ENCODE peak calls at places on chromosome 7, in four cellular contexts. M is A549, Z is HepG2, D is K562. F is an unnamed sample.

GRCh38 chr7:16129431-16130126 is 291.8 kb downstream of the CRPPA start:
- DNase-seq in M (no peak), Z (no peak), D (no peak), F (no peak)

GRCh38 chr7:112160130-112160770 is 45.9 kb downstream of the DOCK4 start:
- DNase-seq in M (peak; percentile 22), Z (peak; percentile 57), D (no peak), F (no peak)

GRCh38 chr7:17581301-17581700 is 282.8 kb downstream of the AHR start:
- DNase-seq in M (no peak), Z (no peak), D (no peak), F (no peak)

GRCh38 chr7:65980478-65981250 is 1.3 kb downstream of the GUSB start:
- DNase-seq in M (no peak), Z (no peak), D (peak; percentile 58), F (no peak)

GRCh38 chr7:156979007-156979606 is 29.6 kb downstream of the NOM1 start:
- DNase-seq in M (no peak), Z (no peak), D (no peak), F (no peak)

GRCh38 chr7:143351060-143351459 is 11.5 kb downstream of the FAM131B start:
- DNase-seq in M (no peak), Z (no peak), D (no peak), F (no peak)

GRCh38 chr7:138872576-138872975 is 74.6 kb upstream of the ATP6V0A4 start:
- DNase-seq in M (no peak), Z (no peak), D (no peak), F (no peak)

GRCh38 chr7:134632937-134633540 is 13.6 kb upstream of the BPGM start:
- DNase-seq in M (peak; percentile 67), Z (peak; percentile 44), D (peak; percentile 54), F (no peak)

GRCh38 chr7:108396094-108396493 is 60.1 kb downstream of the NRCAM start:
- DNase-seq in M (no peak), Z (no peak), D (no peak), F (no peak)

GRCh38 chr7:92135100-92135429 is 788 bp upstream of the CYP51A1 start:
- DNase-seq in M (no peak), Z (peak; percentile 40), D (peak; percentile 37), F (no peak)

GRCh38 chr7:51325937-51326336 is 9.3 kb upstream of the COBL start:
- DNase-seq in M (no peak), Z (no peak), D (no peak), F (no peak)

GRCh38 chr7:1169409-1170368 is 9.7 kb upstream of the ZFAND2A start:
- DNase-seq in M (peak; percentile 85), Z (peak; percentile 83), D (peak; percentile 94), F (peak; percentile 95)

GRCh38 chr7:54802841-54803240 is 43.8 kb upstream of the SEC61G start:
- DNase-seq in M (no peak), Z (no peak), D (no peak), F (no peak)

GRCh38 chr7:117124585-117125220 is 171.4 kb downstream of the ST7 start:
- DNase-seq in M (no peak), Z (peak; percentile 95), D (peak; percentile 42), F (no peak)

GRCh38 chr7:132243463-132243862 is 332.8 kb downstream of the PLXNA4 start:
- DNase-seq in M (no peak), Z (no peak), D (no peak), F (no peak)

GRCh38 chr7:24755541-24756416 is 1.5 kb downstream of the GSDME start:
- DNase-seq in M (no peak), Z (peak; percentile 80), D (no peak), F (no peak)

GRCh38 chr7:149826344-149827088 is 11.7 kb upstream of the ZNF862 start:
- DNase-seq in M (no peak), Z (no peak), D (no peak), F (peak; percentile 10)

GRCh38 chr7:122064971-122065370 is 79.1 kb downstream of the AASS start:
- DNase-seq in M (no peak), Z (no peak), D (no peak), F (no peak)

GRCh38 chr7:124489925-124490324 is 275.7 kb downstream of the GPR37 start:
- DNase-seq in M (no peak), Z (peak; percentile 37), D (no peak), F (no peak)

GRCh38 chr7:22659741-22660140 is 67.3 kb upstream of the IL6 start:
- DNase-seq in M (no peak), Z (no peak), D (no peak), F (no peak)

GRCh38 chr7:158030566-158030965 is 557.1 kb downstream of the PTPRN2 start:
- DNase-seq in M (no peak), Z (no peak), D (no peak), F (no peak)

GRCh38 chr7:115869811-115870210 is 160.8 kb downstream of the TFEC start:
- DNase-seq in M (no peak), Z (no peak), D (no peak), F (no peak)

GRCh38 chr7:74311305-74311744 is 22.1 kb downstream of the CLIP2 start:
- DNase-seq in M (no peak), Z (no peak), D (no peak), F (no peak)

GRCh38 chr7:6579446-6579845 is 2.2 kb downstream of the ZDHHC4 start:
- DNase-seq in M (no peak), Z (peak; percentile 23), D (no peak), F (no peak)

GRCh38 chr7:116592445-116592844 is 67.6 kb downstream of the CAV1 start:
- DNase-seq in M (no peak), Z (no peak), D (no peak), F (no peak)

GRCh38 chr7:37833818-37834146 is 14.6 kb upstream of the NME8 start:
- DNase-seq in M (no peak), Z (no peak), D (no peak), F (no peak)

GRCh38 chr7:155458317-155459132 is 596 bp downstream of the EN2 start:
- DNase-seq in M (no peak), Z (no peak), D (no peak), F (no peak)

GRCh38 chr7:12475362-12476063 is 71.8 kb upstream of the VWDE start:
- DNase-seq in M (no peak), Z (no peak), D (peak; percentile 22), F (no peak)

GRCh38 chr7:106346167-106346677 is 61.4 kb upstream of the NAMPT start:
- DNase-seq in M (no peak), Z (no peak), D (no peak), F (no peak)

GRCh38 chr7:106344206-106344605 is 59.4 kb upstream of the NAMPT start:
- DNase-seq in M (no peak), Z (no peak), D (no peak), F (no peak)

GRCh38 chr7:106346678-106347217 is 62.0 kb upstream of the NAMPT start:
- DNase-seq in M (peak; percentile 21), Z (no peak), D (no peak), F (no peak)

GRCh38 chr7:106344861-106345260 is 60.1 kb upstream of the NAMPT start:
- DNase-seq in M (no peak), Z (no peak), D (no peak), F (no peak)

DNA sequence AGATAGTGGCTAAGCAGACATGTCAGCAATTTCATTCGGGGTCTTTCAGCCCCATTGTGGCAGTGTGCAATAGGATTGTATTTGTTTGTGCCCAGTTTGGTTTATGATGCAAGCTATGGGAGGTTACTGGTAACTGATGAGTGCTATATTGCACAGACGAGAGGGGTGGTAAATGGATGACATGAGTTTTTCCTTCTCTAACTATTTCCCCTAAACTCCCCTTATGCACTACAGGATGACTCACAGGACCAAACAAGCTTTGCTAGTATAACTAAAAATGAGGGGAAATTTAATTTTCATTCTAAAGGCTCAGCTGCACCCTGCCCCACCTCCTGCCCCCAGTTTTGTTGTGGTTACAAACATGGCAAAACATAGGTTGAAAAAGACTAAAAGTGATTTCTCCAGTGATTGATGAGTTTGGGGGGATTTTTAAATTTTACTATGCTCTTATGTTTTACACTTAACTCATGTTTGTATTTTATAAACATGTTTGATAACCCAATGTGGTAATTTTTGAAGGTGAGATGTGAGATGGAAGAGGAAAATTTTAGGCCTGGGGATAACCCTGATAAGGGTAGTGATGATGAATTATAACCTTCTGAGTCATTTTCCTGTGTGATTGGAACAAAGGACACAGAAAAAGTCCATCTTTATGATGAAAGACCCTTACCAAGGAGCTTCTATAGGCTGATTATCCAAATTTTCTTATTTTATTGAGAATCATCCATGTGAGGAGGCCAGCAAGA is 60.8 kb upstream of the NAMPT start:
- DNase-seq in M (no peak), Z (no peak), D (no peak), F (no peak)
- TF ChIP-seq HMGXB4 in M (no peak), Z (no peak), D (no peak), F (no peak)

DNA sequence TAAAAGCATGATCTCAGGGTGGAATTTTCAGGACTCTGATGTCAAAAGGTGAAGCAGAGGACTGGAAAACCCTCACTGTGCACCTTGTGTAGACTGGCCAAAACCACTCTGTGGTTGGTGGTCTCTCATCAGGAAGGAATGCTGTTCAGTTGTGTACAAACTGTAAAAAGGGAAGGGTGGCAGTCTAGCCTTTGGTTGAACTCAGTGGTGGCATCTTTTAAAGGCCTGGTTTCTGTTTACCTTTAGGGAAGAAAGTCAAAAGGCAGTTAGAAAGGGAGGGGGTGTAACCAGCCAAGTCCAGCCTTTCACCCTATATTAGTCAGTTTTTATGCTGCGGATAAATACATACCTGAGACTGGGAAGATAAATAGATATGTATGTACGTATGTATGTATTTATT is 7.0 kb upstream of the ACTR3B start:
- DNase-seq in M (no peak), Z (no peak), D (no peak), F (no peak)
- TF ChIP-seq HMGXB4 in M (no peak), Z (no peak), D (no peak), F (no peak)

DNA sequence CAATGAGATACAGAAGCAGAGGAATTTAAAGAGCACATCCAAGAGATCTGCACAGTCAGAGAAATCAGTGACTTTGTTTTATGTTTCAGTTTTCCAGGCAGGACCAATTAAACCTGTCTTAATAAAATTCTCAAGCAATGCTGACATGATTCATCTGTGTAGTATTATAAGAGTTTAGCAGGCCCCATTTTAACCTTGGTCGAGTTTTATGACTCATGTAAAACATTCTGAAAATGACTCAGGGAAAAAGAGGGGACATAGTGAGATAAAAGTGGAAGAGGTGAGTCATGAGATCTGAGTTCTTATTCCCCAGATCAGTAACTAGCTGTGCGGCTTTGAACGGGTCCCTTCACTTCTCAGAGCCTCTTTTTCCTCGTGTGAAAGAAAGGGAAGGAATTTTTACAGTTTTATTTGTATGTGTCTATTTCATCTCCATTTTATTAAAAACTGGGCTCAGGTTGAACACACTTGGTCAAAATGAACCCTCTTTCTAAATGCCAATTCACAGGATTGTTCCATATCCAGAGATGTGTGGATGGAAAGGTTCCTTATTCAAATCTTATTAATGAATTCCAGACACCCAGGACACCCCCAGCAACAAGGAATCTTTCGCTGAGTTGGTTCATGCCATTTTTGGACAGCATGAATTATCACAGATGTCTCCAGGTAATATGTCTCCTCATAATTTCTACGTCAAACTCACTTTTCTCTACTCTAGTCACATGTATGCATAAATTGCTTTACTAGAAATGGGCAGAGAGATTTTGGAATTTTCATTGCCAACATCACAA is 143.2 kb downstream of the JAZF1 start:
- DNase-seq in M (peak; percentile 67), Z (peak; percentile 56), D (peak; percentile 50), F (no peak)
- TF ChIP-seq HMGXB4 in M (no peak), Z (no peak), D (no peak), F (no peak)

GRCh38 chr7:80532153-80532552 is 20.3 kb upstream of the GNAT3 start:
- DNase-seq in M (no peak), Z (no peak), D (no peak), F (no peak)

GRCh38 chr7:80533287-80533686 is 21.4 kb upstream of the GNAT3 start:
- DNase-seq in M (no peak), Z (no peak), D (no peak), F (no peak)

GRCh38 chr7:80540841-80541240 is 29.0 kb upstream of the GNAT3 start:
- DNase-seq in M (no peak), Z (no peak), D (no peak), F (no peak)

GRCh38 chr7:80542398-80542797 is 30.5 kb upstream of the GNAT3 start:
- DNase-seq in M (peak; percentile 10), Z (no peak), D (no peak), F (no peak)

GRCh38 chr7:80537091-80537490 is 25.2 kb upstream of the GNAT3 start:
- DNase-seq in M (no peak), Z (no peak), D (no peak), F (no peak)
- TF ChIP-seq HMGXB4 in M (no peak), Z (no peak), D (no peak), F (no peak)

F was measured in WTC11.